ENCODE peak calls at places on chromosomes 16 and 17, in five cellular contexts. A, P, Z, B and I are unnamed samples.

GRCh38 chr16:2586241-2586640 is 48.4 kb downstream of the PDPK1 start:
- DNase-seq in A (no peak), P (no peak), Z (no peak), B (no peak), I (no peak)

GRCh38 chr17:40038882-40039513 is 15.2 kb downstream of the MED24 start:
- DNase-seq in A (no peak), P (no peak), Z (no peak), B (no peak), I (no peak)

GRCh38 chr17:76437467-76438402 is 15.2 kb downstream of the UBE2O start:
- DNase-seq in A (no peak), P (no peak), Z (no peak), B (no peak), I (no peak)

GRCh38 chr17:79905832-79906231 is 66.6 kb upstream of the CBX4 start:
- DNase-seq in A (no peak), P (no peak), Z (no peak), B (no peak), I (no peak)

GRCh38 chr17:42016411-42016831 is 818 bp downstream of the DNAJC7 start:
- DNase-seq in A (no peak), P (no peak), Z (no peak), B (no peak), I (no peak)

GRCh38 chr17:74380959-74381808 is 13.9 kb downstream of the GPR142 start:
- DNase-seq in A (no peak), P (no peak), Z (no peak), B (no peak), I (no peak)

GRCh38 chr17:40122944-40123810 is 1.4 kb downstream of the MSL1 start:
- DNase-seq in A (peak; percentile 51), P (peak; percentile 39), Z (peak; percentile 76), B (peak; percentile 55), I (no peak)

GRCh38 chr17:20920813-20921199 is 122.0 kb downstream of the USP22 start:
- DNase-seq in A (no peak), P (no peak), Z (no peak), B (no peak), I (no peak)

GRCh38 chr16:47660540-47660939 is 199.4 kb downstream of the PHKB start:
- DNase-seq in A (no peak), P (no peak), Z (no peak), B (no peak), I (no peak)

GRCh38 chr16:2365895-2366294 is 25.4 kb upstream of the ABCA3 start:
- DNase-seq in A (no peak), P (no peak), Z (no peak), B (no peak), I (no peak)

GRCh38 chr17:66654764-66655163 is 180.2 kb upstream of the CACNG5 start:
- DNase-seq in A (no peak), P (no peak), Z (no peak), B (no peak), I (no peak)

GRCh38 chr16:89402962-89403361 is 87.4 kb downstream of the ANKRD11 start:
- DNase-seq in A (no peak), P (no peak), Z (no peak), B (peak; percentile 39), I (no peak)